ENCODE peak calls at places on chromosomes 13 and 19, in four cellular contexts. One of them, this sample, is unnamed.

GRCh38 chr13:109592776-109593175 is 193.6 kb downstream of the IRS2 start:
- DNase-seq in HepG2: peak; percentile 79
- DNase-seq in K562: no peak
- DNase-seq in GM12878: no peak
- DNase-seq in this sample: no peak

GRCh38 chr13:29315847-29316246 is 279.6 kb downstream of the SLC7A1 start:
- DNase-seq in GM12878: no peak
- DNase-seq in HepG2: no peak
- DNase-seq in K562: no peak
- DNase-seq in this sample: no peak

GRCh38 chr19:18607222-18608101 is 863 bp upstream of the CRLF1 start:
- DNase-seq in GM12878: no peak
- DNase-seq in HepG2: no peak
- DNase-seq in K562: no peak
- DNase-seq in this sample: no peak

GRCh38 chr19:35722461-35722860 is 4.7 kb downstream of the KMT2B start:
- DNase-seq in GM12878: no peak
- DNase-seq in K562: no peak
- DNase-seq in HepG2: no peak
- DNase-seq in this sample: no peak

GRCh38 chr13:108595416-108596257 is 33.8 kb upstream of the MYO16 start:
- DNase-seq in HepG2: no peak
- DNase-seq in GM12878: no peak
- DNase-seq in K562: peak; percentile 28
- DNase-seq in this sample: no peak

GRCh38 chr19:39840492-39840891 is 5.7 kb downstream of the FBL start:
- DNase-seq in HepG2: no peak
- DNase-seq in K562: no peak
- DNase-seq in GM12878: no peak
- DNase-seq in this sample: no peak

GRCh38 chr19:18294467-18294864 is 13.0 kb upstream of the JUND start:
- DNase-seq in GM12878: no peak
- DNase-seq in K562: no peak
- DNase-seq in HepG2: no peak
- DNase-seq in this sample: no peak

GRCh38 chr19:53076984-53077383 is 26.2 kb downstream of the ZNF160 start:
- DNase-seq in K562: peak; percentile 27
- DNase-seq in GM12878: no peak
- DNase-seq in HepG2: peak; percentile 14
- DNase-seq in this sample: peak; percentile 89

GRCh38 chr19:6740589-6741348 is 1.3 kb downstream of the TRIP10 start:
- DNase-seq in HepG2: no peak
- DNase-seq in K562: peak; percentile 61
- DNase-seq in GM12878: no peak
- DNase-seq in this sample: no peak

GRCh38 chr19:29860492-29860891 is 48.7 kb downstream of the CCNE1 start:
- DNase-seq in GM12878: no peak
- DNase-seq in HepG2: no peak
- DNase-seq in K562: peak; percentile 46
- DNase-seq in this sample: no peak

GRCh38 chr13:59677966-59678814 is 485.5 kb downstream of the DIAPH3 start:
- DNase-seq in GM12878: no peak
- DNase-seq in HepG2: peak; percentile 42
- DNase-seq in K562: peak; percentile 49
- DNase-seq in this sample: no peak

GRCh38 chr13:96229356-96229755 is 139.4 kb downstream of the HS6ST3 start:
- DNase-seq in GM12878: no peak
- DNase-seq in HepG2: peak; percentile 21
- DNase-seq in K562: peak; percentile 28
- DNase-seq in this sample: no peak

GRCh38 chr13:79799049-79799448 is 318.1 kb downstream of the NDFIP2 start:
- DNase-seq in HepG2: no peak
- DNase-seq in K562: no peak
- DNase-seq in GM12878: no peak
- DNase-seq in this sample: no peak

GRCh38 chr19:39444598-39445257 is 654 bp upstream of the SUPT5H start:
- DNase-seq in K562: peak; percentile 38
- DNase-seq in HepG2: no peak
- DNase-seq in GM12878: no peak
- DNase-seq in this sample: no peak

GRCh38 chr19:12611361-12611699 is 610 bp downstream of the ZNF791 start:
- DNase-seq in K562: peak; percentile 68
- DNase-seq in GM12878: no peak
- DNase-seq in HepG2: peak; percentile 70
- DNase-seq in this sample: no peak

GRCh38 chr13:112716841-112717520 is 27.1 kb downstream of the ATP11A start:
- DNase-seq in HepG2: no peak
- DNase-seq in K562: no peak
- DNase-seq in GM12878: no peak
- DNase-seq in this sample: no peak

GRCh38 chr13:107209811-107210210 is 641.9 kb upstream of the ARGLU1 start:
- DNase-seq in K562: no peak
- DNase-seq in GM12878: no peak
- DNase-seq in HepG2: no peak
- DNase-seq in this sample: no peak

GRCh38 chr19:30305346-30306060 is 66.7 kb upstream of the ZNF536 start:
- DNase-seq in GM12878: no peak
- DNase-seq in K562: no peak
- DNase-seq in HepG2: no peak
- DNase-seq in this sample: no peak

GRCh38 chr19:41540041-41540695 is 35.8 kb upstream of the CEACAM21 start:
- DNase-seq in K562: no peak
- DNase-seq in HepG2: no peak
- DNase-seq in GM12878: no peak
- DNase-seq in this sample: no peak

GRCh38 chr13:108561152-108561551 is 68.3 kb upstream of the MYO16 start:
- DNase-seq in K562: no peak
- DNase-seq in GM12878: no peak
- DNase-seq in HepG2: no peak
- DNase-seq in this sample: no peak

GRCh38 chr13:79871594-79871993 is 390.6 kb downstream of the NDFIP2 start:
- DNase-seq in K562: no peak
- DNase-seq in HepG2: no peak
- DNase-seq in GM12878: no peak
- DNase-seq in this sample: no peak

GRCh38 chr13:80742027-80742426 is 401.1 kb upstream of the SPRY2 start:
- DNase-seq in HepG2: no peak
- DNase-seq in K562: no peak
- DNase-seq in GM12878: no peak
- DNase-seq in this sample: no peak

GRCh38 chr19:30092721-30093569 is 150.9 kb downstream of the URI1 start:
- DNase-seq in HepG2: no peak
- DNase-seq in K562: no peak
- DNase-seq in GM12878: no peak
- DNase-seq in this sample: no peak

GRCh38 chr19:6773323-6773931 is 919 bp downstream of the VAV1 start:
- DNase-seq in GM12878: peak; percentile 64
- DNase-seq in HepG2: no peak
- DNase-seq in K562: peak; percentile 43
- DNase-seq in this sample: no peak

GRCh38 chr19:38800577-38801347 is 11.8 kb downstream of the LGALS7B start:
- DNase-seq in HepG2: no peak
- DNase-seq in K562: no peak
- DNase-seq in GM12878: no peak
- DNase-seq in this sample: no peak

GRCh38 chr13:80074811-80075210 is 266.1 kb downstream of the SPRY2 start:
- DNase-seq in K562: no peak
- DNase-seq in HepG2: no peak
- DNase-seq in GM12878: no peak
- DNase-seq in this sample: no peak

GRCh38 chr19:4557971-4558941 is 1.2 kb downstream of the SEMA6B start:
- DNase-seq in HepG2: no peak
- DNase-seq in GM12878: no peak
- DNase-seq in K562: peak; percentile 63
- DNase-seq in this sample: no peak

GRCh38 chr13:77719128-77719527 is 21.6 kb downstream of the SLAIN1 start:
- DNase-seq in GM12878: no peak
- DNase-seq in K562: no peak
- DNase-seq in HepG2: no peak
- DNase-seq in this sample: no peak

GRCh38 chr13:77729502-77730221 is 32.2 kb downstream of the SLAIN1 start:
- DNase-seq in GM12878: peak; percentile 64
- DNase-seq in HepG2: no peak
- DNase-seq in K562: no peak
- DNase-seq in this sample: no peak

GRCh38 chr13:77728265-77728966 is 30.9 kb downstream of the SLAIN1 start:
- DNase-seq in HepG2: no peak
- DNase-seq in K562: no peak
- DNase-seq in GM12878: no peak
- DNase-seq in this sample: no peak

GRCh38 chr13:77720988-77721387 is 23.5 kb downstream of the SLAIN1 start:
- DNase-seq in K562: no peak
- DNase-seq in HepG2: no peak
- DNase-seq in GM12878: no peak
- DNase-seq in this sample: no peak

DNA sequence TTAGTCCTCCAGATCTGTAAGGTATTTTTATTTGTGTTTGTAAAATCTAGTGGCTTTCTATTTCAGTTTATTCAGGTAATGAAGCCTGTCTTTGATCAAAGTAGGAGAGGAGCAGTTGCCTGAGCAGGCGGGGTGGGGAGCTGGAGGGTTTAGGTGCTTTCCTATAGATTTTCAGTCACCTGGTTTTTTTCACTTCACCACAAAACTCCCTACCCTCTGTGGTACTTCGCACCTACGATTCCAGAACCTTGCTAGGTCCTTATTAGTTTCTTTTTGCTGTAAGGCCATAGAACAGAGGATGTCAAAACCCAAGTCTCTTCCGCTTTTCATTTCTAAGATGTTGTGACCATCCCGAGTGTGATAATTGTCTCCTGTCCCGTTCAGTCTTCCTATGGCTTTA is 26.6 kb downstream of the SLAIN1 start:
- DNase-seq in GM12878: peak; percentile 47
- DNase-seq in HepG2: no peak
- DNase-seq in K562: no peak
- DNase-seq in this sample: no peak
- H3K36me3 ChIP-seq in GM12878: no peaks in the 10 kb centered on the region
- H3K36me3 ChIP-seq in HepG2: no peaks in the 10 kb centered on the region
- H3K36me3 ChIP-seq in K562: no peaks in the 10 kb centered on the region
- H3K36me3 ChIP-seq in this sample: peaks cover 42% of the 10 kb centered on the region

DNA sequence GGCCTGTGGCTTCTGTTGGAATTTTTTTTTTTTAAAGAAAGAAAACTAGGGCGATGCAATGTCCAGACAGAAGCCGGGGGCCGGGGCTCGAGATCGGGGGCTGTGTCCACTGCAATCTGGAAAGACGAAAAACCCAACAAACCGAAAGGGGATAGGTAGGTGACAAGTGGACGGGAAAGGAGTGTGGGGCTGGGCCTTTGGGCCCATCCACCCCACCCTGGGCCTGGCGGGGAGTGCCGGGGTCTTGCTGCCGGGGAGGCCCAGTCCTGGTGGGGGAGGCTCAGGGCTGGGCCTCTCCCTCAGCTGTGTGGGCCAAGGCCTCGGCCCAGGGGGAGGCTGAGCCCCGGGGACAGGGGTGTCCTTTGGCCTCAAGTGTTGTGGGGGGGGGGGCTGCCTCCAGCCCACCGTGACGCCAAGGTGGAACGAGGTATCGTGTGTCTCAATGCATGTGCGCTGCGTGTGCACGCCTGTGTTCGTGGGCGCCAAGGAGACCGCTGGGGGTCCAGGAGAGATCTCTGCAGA is 17.4 kb downstream of the PRKCSH start:
- DNase-seq in HepG2: no peak
- DNase-seq in K562: no peak
- DNase-seq in GM12878: no peak
- DNase-seq in this sample: no peak
- H3K27ac ChIP-seq in HepG2: no peak overlapping the region
- H3K27ac ChIP-seq in K562: no peak overlapping the region
- H3K27ac ChIP-seq in GM12878: no peak overlapping the region
- H3K27ac ChIP-seq in this sample: no peak overlapping the region

GRCh38 chr19:46745030-46745429 is 827 bp upstream of the FKRP start:
- DNase-seq in HepG2: no peak
- DNase-seq in K562: no peak
- DNase-seq in GM12878: no peak
- DNase-seq in this sample: no peak
- TF ChIP-seq KDM1A in HepG2: no peak
- TF ChIP-seq KDM1A in K562: no peak
- TF ChIP-seq KDM1A in GM12878: no peak
- TF ChIP-seq KDM1A in this sample: no peak

DNA sequence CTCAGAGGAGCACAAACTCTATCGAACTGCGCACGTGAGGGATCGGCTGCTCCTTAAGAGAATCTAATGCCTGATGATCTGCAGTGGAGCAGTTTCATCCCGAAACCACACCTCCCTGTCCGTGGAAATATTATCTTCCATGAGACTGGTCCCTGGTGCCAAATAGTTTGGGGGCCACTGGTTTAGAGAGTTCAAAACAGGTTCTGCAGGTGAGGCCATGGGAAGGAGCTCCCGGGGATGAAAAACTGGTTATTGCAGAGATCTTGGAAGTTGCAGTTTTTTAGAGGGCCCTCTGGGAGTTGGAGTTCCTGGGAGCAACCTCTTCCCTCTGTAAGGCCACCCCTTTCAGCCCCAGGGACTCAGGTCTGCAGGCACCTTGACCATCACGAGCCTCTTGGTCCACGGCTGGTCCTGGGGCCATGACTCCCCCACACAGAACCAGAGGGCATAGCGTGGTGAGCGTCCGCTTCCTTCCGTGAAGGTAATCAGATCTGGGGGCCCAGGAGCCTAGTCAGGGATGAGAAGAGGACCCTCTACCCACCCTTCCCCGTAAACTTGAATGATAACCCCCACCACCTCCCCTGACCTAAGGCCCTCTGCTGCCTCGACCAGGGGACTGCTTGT is 5.2 kb downstream of the IRF3 start:
- DNase-seq in GM12878: no peak
- DNase-seq in K562: no peak
- DNase-seq in HepG2: no peak
- DNase-seq in this sample: no peak
- H3K36me3 ChIP-seq in GM12878: peaks cover 37% of the 10 kb centered on the region
- H3K36me3 ChIP-seq in K562: peaks cover 76% of the 10 kb centered on the region
- H3K36me3 ChIP-seq in HepG2: peaks cover 65% of the 10 kb centered on the region
- H3K36me3 ChIP-seq in this sample: peaks cover 59% of the 10 kb centered on the region

GRCh38 chr13:51958217-51958547 is 53.1 kb downstream of the ATP7B start:
- DNase-seq in HepG2: no peak
- DNase-seq in GM12878: no peak
- DNase-seq in K562: no peak
- DNase-seq in this sample: no peak
- H3K27ac ChIP-seq in HepG2: no peak overlapping the region
- H3K27ac ChIP-seq in GM12878: no peak overlapping the region
- H3K27ac ChIP-seq in K562: no peak overlapping the region
- H3K27ac ChIP-seq in this sample: no peak overlapping the region

GRCh38 chr19:13920940-13921744 is 15.1 kb downstream of the CC2D1A start:
- DNase-seq in GM12878: peak; percentile 25
- DNase-seq in K562: peak; percentile 77
- DNase-seq in HepG2: peak; percentile 57
- DNase-seq in this sample: no peak
- TF ChIP-seq KDM1A in GM12878: no peak
- TF ChIP-seq KDM1A in K562: peak; percentile 33
- TF ChIP-seq KDM1A in HepG2: no peak
- TF ChIP-seq KDM1A in this sample: peak; percentile 33

DNA sequence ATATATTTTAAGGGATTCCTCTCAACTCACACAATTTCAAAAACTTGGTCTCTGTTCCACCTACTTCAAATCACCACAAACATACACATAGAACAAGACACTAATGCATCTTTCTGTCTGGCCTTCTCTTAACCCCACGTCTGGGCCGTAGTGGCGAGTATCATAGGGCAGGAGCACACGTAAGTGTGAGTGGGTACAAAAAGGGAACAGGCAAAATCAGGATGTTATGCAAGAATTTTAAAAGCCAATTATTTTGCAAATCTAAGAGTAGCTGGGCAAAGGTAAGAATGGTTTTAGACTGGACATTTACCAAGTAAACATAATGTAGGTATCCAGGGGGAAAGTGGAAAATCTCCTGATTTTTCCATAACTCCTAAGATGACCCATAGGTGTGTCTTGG is 35.1 kb downstream of the MTMR6 start:
- DNase-seq in HepG2: no peak
- DNase-seq in GM12878: no peak
- DNase-seq in K562: no peak
- DNase-seq in this sample: no peak
- H3K36me3 ChIP-seq in HepG2: peaks cover 6% of the 10 kb centered on the region
- H3K36me3 ChIP-seq in GM12878: peaks cover 2% of the 10 kb centered on the region
- H3K36me3 ChIP-seq in K562: peaks cover 7% of the 10 kb centered on the region
- H3K36me3 ChIP-seq in this sample: no peaks in the 10 kb centered on the region